ENCODE peak calls at places on chromosomes 2 and 18, in eight cellular contexts. One of them, this sample, is unnamed.

GRCh38 chr2:70670202-70670601 is 97.8 kb downstream of the ADD2 start:
- DNase-seq in AG09319: no peak
- DNase-seq in left ventricle myocardium inferior: no peak
- DNase-seq in PC-9: no peak
- DNase-seq in A549: no peak
- DNase-seq in fibroblast of lung: no peak
- DNase-seq in hepatocyte: no peak
- DNase-seq in esophagus squamous epithelium: no peak
- DNase-seq in this sample: no peak

GRCh38 chr2:84495539-84496146 is 20.7 kb upstream of the DNAH6 start:
- DNase-seq in esophagus squamous epithelium: no peak
- DNase-seq in AG09319: peak
- DNase-seq in hepatocyte: peak
- DNase-seq in PC-9: no peak
- DNase-seq in fibroblast of lung: peak
- DNase-seq in A549: peak
- DNase-seq in left ventricle myocardium inferior: no peak
- DNase-seq in this sample: peak

GRCh38 chr2:241941691-241942301 is 72.3 kb downstream of the RTP5 start:
- DNase-seq in fibroblast of lung: no peak
- DNase-seq in left ventricle myocardium inferior: no peak
- DNase-seq in esophagus squamous epithelium: no peak
- DNase-seq in A549: no peak
- DNase-seq in hepatocyte: no peak
- DNase-seq in AG09319: no peak
- DNase-seq in PC-9: no peak
- DNase-seq in this sample: no peak

GRCh38 chr2:144357623-144358400 is 162.1 kb downstream of the ZEB2 start:
- DNase-seq in fibroblast of lung: peak
- DNase-seq in esophagus squamous epithelium: no peak
- DNase-seq in left ventricle myocardium inferior: no peak
- DNase-seq in A549: peak
- DNase-seq in hepatocyte: peak
- DNase-seq in AG09319: peak
- DNase-seq in PC-9: peak
- DNase-seq in this sample: peak

GRCh38 chr18:10049721-10050120 is 135.9 kb downstream of the VAPA start:
- DNase-seq in A549: no peak
- DNase-seq in hepatocyte: no peak
- DNase-seq in PC-9: no peak
- DNase-seq in fibroblast of lung: no peak
- DNase-seq in AG09319: no peak
- DNase-seq in left ventricle myocardium inferior: no peak
- DNase-seq in esophagus squamous epithelium: no peak
- DNase-seq in this sample: peak

GRCh38 chr2:30230479-30230854 is 867 bp upstream of the LBH start:
- DNase-seq in PC-9: no peak
- DNase-seq in hepatocyte: peak
- DNase-seq in left ventricle myocardium inferior: peak
- DNase-seq in A549: no peak
- DNase-seq in AG09319: no peak
- DNase-seq in esophagus squamous epithelium: no peak
- DNase-seq in fibroblast of lung: peak
- DNase-seq in this sample: no peak

GRCh38 chr2:128264881-128265607 is 53.6 kb downstream of the HS6ST1 start:
- DNase-seq in fibroblast of lung: no peak
- DNase-seq in PC-9: no peak
- DNase-seq in esophagus squamous epithelium: no peak
- DNase-seq in hepatocyte: no peak
- DNase-seq in AG09319: no peak
- DNase-seq in left ventricle myocardium inferior: no peak
- DNase-seq in A549: no peak
- DNase-seq in this sample: no peak

GRCh38 chr18:3256693-3257626 is 5.0 kb upstream of the MYL12B start:
- DNase-seq in PC-9: no peak
- DNase-seq in A549: no peak
- DNase-seq in left ventricle myocardium inferior: no peak
- DNase-seq in fibroblast of lung: peak
- DNase-seq in AG09319: no peak
- DNase-seq in esophagus squamous epithelium: no peak
- DNase-seq in hepatocyte: peak
- DNase-seq in this sample: peak

GRCh38 chr18:62325806-62326645 is 916 bp downstream of the TNFRSF11A start:
- DNase-seq in fibroblast of lung: peak
- DNase-seq in esophagus squamous epithelium: no peak
- DNase-seq in AG09319: no peak
- DNase-seq in hepatocyte: no peak
- DNase-seq in PC-9: no peak
- DNase-seq in A549: peak
- DNase-seq in left ventricle myocardium inferior: no peak
- DNase-seq in this sample: peak

GRCh38 chr2:70988726-70989648 is 5.7 kb downstream of the TEX261 start:
- DNase-seq in fibroblast of lung: no peak
- DNase-seq in esophagus squamous epithelium: no peak
- DNase-seq in left ventricle myocardium inferior: no peak
- DNase-seq in AG09319: no peak
- DNase-seq in A549: no peak
- DNase-seq in hepatocyte: no peak
- DNase-seq in PC-9: no peak
- DNase-seq in this sample: no peak

GRCh38 chr2:203533696-203534471 is 1.2 kb downstream of the RAPH1 start:
- DNase-seq in esophagus squamous epithelium: no peak
- DNase-seq in AG09319: no peak
- DNase-seq in A549: peak
- DNase-seq in fibroblast of lung: peak
- DNase-seq in PC-9: no peak
- DNase-seq in hepatocyte: peak
- DNase-seq in left ventricle myocardium inferior: no peak
- DNase-seq in this sample: peak

GRCh38 chr2:17757321-17757720 is 3.4 kb downstream of the GEN1 start:
- DNase-seq in AG09319: no peak
- DNase-seq in PC-9: no peak
- DNase-seq in fibroblast of lung: peak
- DNase-seq in left ventricle myocardium inferior: no peak
- DNase-seq in hepatocyte: peak
- DNase-seq in esophagus squamous epithelium: no peak
- DNase-seq in A549: no peak
- DNase-seq in this sample: peak

GRCh38 chr2:16235747-16236146 is 295.4 kb downstream of the MYCN start:
- DNase-seq in fibroblast of lung: no peak
- DNase-seq in PC-9: no peak
- DNase-seq in AG09319: no peak
- DNase-seq in esophagus squamous epithelium: no peak
- DNase-seq in hepatocyte: no peak
- DNase-seq in left ventricle myocardium inferior: no peak
- DNase-seq in A549: no peak
- DNase-seq in this sample: no peak

GRCh38 chr18:11956371-11957308 is 24.7 kb upstream of the IMPA2 start:
- DNase-seq in esophagus squamous epithelium: no peak
- DNase-seq in PC-9: no peak
- DNase-seq in AG09319: no peak
- DNase-seq in A549: no peak
- DNase-seq in hepatocyte: peak
- DNase-seq in fibroblast of lung: no peak
- DNase-seq in left ventricle myocardium inferior: no peak
- DNase-seq in this sample: no peak

GRCh38 chr2:134446431-134447091 is 192.7 kb downstream of the MGAT5 start:
- DNase-seq in hepatocyte: no peak
- DNase-seq in fibroblast of lung: peak
- DNase-seq in PC-9: no peak
- DNase-seq in AG09319: no peak
- DNase-seq in A549: no peak
- DNase-seq in esophagus squamous epithelium: no peak
- DNase-seq in left ventricle myocardium inferior: no peak
- DNase-seq in this sample: peak

GRCh38 chr2:24877067-24877466 is 43.0 kb downstream of the ADCY3 start:
- DNase-seq in left ventricle myocardium inferior: no peak
- DNase-seq in PC-9: no peak
- DNase-seq in fibroblast of lung: no peak
- DNase-seq in hepatocyte: no peak
- DNase-seq in AG09319: no peak
- DNase-seq in esophagus squamous epithelium: no peak
- DNase-seq in A549: no peak
- DNase-seq in this sample: no peak

GRCh38 chr2:67854103-67854502 is 208.7 kb downstream of the C1D start:
- DNase-seq in A549: no peak
- DNase-seq in fibroblast of lung: no peak
- DNase-seq in hepatocyte: peak
- DNase-seq in PC-9: no peak
- DNase-seq in left ventricle myocardium inferior: no peak
- DNase-seq in esophagus squamous epithelium: no peak
- DNase-seq in AG09319: no peak
- DNase-seq in this sample: peak

GRCh38 chr2:46171996-46172546 is 125.1 kb upstream of the EPAS1 start:
- DNase-seq in AG09319: no peak
- DNase-seq in PC-9: peak
- DNase-seq in hepatocyte: no peak
- DNase-seq in A549: no peak
- DNase-seq in left ventricle myocardium inferior: no peak
- DNase-seq in fibroblast of lung: no peak
- DNase-seq in esophagus squamous epithelium: no peak
- DNase-seq in this sample: no peak

GRCh38 chr2:237983922-237984321 is 17.1 kb downstream of the UBE2F start:
- DNase-seq in hepatocyte: no peak
- DNase-seq in esophagus squamous epithelium: no peak
- DNase-seq in left ventricle myocardium inferior: no peak
- DNase-seq in fibroblast of lung: no peak
- DNase-seq in PC-9: no peak
- DNase-seq in AG09319: no peak
- DNase-seq in A549: no peak
- DNase-seq in this sample: no peak

GRCh38 chr2:174246944-174247381 is 1.4 kb downstream of the OLA1 start:
- DNase-seq in hepatocyte: no peak
- DNase-seq in fibroblast of lung: no peak
- DNase-seq in AG09319: no peak
- DNase-seq in A549: no peak
- DNase-seq in esophagus squamous epithelium: no peak
- DNase-seq in PC-9: no peak
- DNase-seq in left ventricle myocardium inferior: no peak
- DNase-seq in this sample: no peak

GRCh38 chr2:197207608-197208007 is 103.0 kb downstream of the ANKRD44 start:
- DNase-seq in left ventricle myocardium inferior: no peak
- DNase-seq in A549: no peak
- DNase-seq in esophagus squamous epithelium: no peak
- DNase-seq in PC-9: no peak
- DNase-seq in hepatocyte: no peak
- DNase-seq in AG09319: no peak
- DNase-seq in fibroblast of lung: no peak
- DNase-seq in this sample: no peak

GRCh38 chr2:183214680-183215079 is 90.4 kb downstream of the NUP35 start:
- DNase-seq in AG09319: no peak
- DNase-seq in left ventricle myocardium inferior: no peak
- DNase-seq in hepatocyte: no peak
- DNase-seq in A549: no peak
- DNase-seq in PC-9: no peak
- DNase-seq in fibroblast of lung: no peak
- DNase-seq in esophagus squamous epithelium: no peak
- DNase-seq in this sample: no peak

GRCh38 chr18:21897811-21898210 is 157.2 kb downstream of the MIB1 start:
- DNase-seq in AG09319: no peak
- DNase-seq in hepatocyte: peak
- DNase-seq in A549: peak
- DNase-seq in fibroblast of lung: peak
- DNase-seq in left ventricle myocardium inferior: no peak
- DNase-seq in PC-9: peak
- DNase-seq in esophagus squamous epithelium: no peak
- DNase-seq in this sample: peak

GRCh38 chr2:121043827-121044222 is 241.2 kb downstream of the TFCP2L1 start:
- DNase-seq in fibroblast of lung: no peak
- DNase-seq in PC-9: no peak
- DNase-seq in esophagus squamous epithelium: no peak
- DNase-seq in hepatocyte: no peak
- DNase-seq in A549: no peak
- DNase-seq in AG09319: no peak
- DNase-seq in left ventricle myocardium inferior: no peak
- DNase-seq in this sample: no peak

GRCh38 chr2:121045245-121045644 is 239.8 kb downstream of the TFCP2L1 start:
- DNase-seq in hepatocyte: no peak
- DNase-seq in AG09319: no peak
- DNase-seq in left ventricle myocardium inferior: no peak
- DNase-seq in A549: no peak
- DNase-seq in fibroblast of lung: no peak
- DNase-seq in PC-9: no peak
- DNase-seq in esophagus squamous epithelium: no peak
- DNase-seq in this sample: no peak

GRCh38 chr2:121043061-121043826 is 241.8 kb downstream of the TFCP2L1 start:
- DNase-seq in left ventricle myocardium inferior: no peak
- DNase-seq in fibroblast of lung: no peak
- DNase-seq in PC-9: no peak
- DNase-seq in hepatocyte: no peak
- DNase-seq in A549: no peak
- DNase-seq in esophagus squamous epithelium: no peak
- DNase-seq in AG09319: no peak
- DNase-seq in this sample: no peak

GRCh38 chr2:121046335-121046734 is 238.7 kb downstream of the TFCP2L1 start:
- DNase-seq in hepatocyte: no peak
- DNase-seq in fibroblast of lung: no peak
- DNase-seq in A549: no peak
- DNase-seq in AG09319: no peak
- DNase-seq in left ventricle myocardium inferior: no peak
- DNase-seq in esophagus squamous epithelium: no peak
- DNase-seq in PC-9: no peak
- DNase-seq in this sample: peak

GRCh38 chr2:121044412-121044811 is 240.6 kb downstream of the TFCP2L1 start:
- DNase-seq in left ventricle myocardium inferior: no peak
- DNase-seq in fibroblast of lung: no peak
- DNase-seq in esophagus squamous epithelium: no peak
- DNase-seq in PC-9: no peak
- DNase-seq in hepatocyte: no peak
- DNase-seq in AG09319: no peak
- DNase-seq in A549: no peak
- DNase-seq in this sample: no peak
- TF ChIP-seq CTCF in left ventricle myocardium inferior: no peak
- TF ChIP-seq CTCF in fibroblast of lung: no peak
- TF ChIP-seq CTCF in esophagus squamous epithelium: no peak
- TF ChIP-seq CTCF in PC-9: peak
- TF ChIP-seq CTCF in hepatocyte: no peak
- TF ChIP-seq CTCF in AG09319: peak
- TF ChIP-seq CTCF in A549: no peak
- TF ChIP-seq CTCF in this sample: no peak

GRCh38 chr18:27685807-27686412 is 491.0 kb downstream of the CDH2 start:
- DNase-seq in fibroblast of lung: peak
- DNase-seq in esophagus squamous epithelium: no peak
- DNase-seq in hepatocyte: peak
- DNase-seq in PC-9: no peak
- DNase-seq in AG09319: peak
- DNase-seq in left ventricle myocardium inferior: no peak
- DNase-seq in A549: peak
- DNase-seq in this sample: peak
- TF ChIP-seq CTCF in fibroblast of lung: peak
- TF ChIP-seq CTCF in esophagus squamous epithelium: no peak
- TF ChIP-seq CTCF in hepatocyte: peak
- TF ChIP-seq CTCF in PC-9: peak
- TF ChIP-seq CTCF in AG09319: peak
- TF ChIP-seq CTCF in left ventricle myocardium inferior: peak
- TF ChIP-seq CTCF in A549: peak
- TF ChIP-seq CTCF in this sample: peak

GRCh38 chr2:161414385-161415040 is 1.6 kb upstream of the TBR1 start:
- DNase-seq in hepatocyte: peak
- DNase-seq in AG09319: no peak
- DNase-seq in PC-9: peak
- DNase-seq in left ventricle myocardium inferior: no peak
- DNase-seq in fibroblast of lung: peak
- DNase-seq in A549: peak
- DNase-seq in esophagus squamous epithelium: no peak
- DNase-seq in this sample: peak
- TF ChIP-seq CTCF in hepatocyte: no peak
- TF ChIP-seq CTCF in AG09319: peak
- TF ChIP-seq CTCF in PC-9: no peak
- TF ChIP-seq CTCF in left ventricle myocardium inferior: no peak
- TF ChIP-seq CTCF in fibroblast of lung: no peak
- TF ChIP-seq CTCF in A549: no peak
- TF ChIP-seq CTCF in esophagus squamous epithelium: no peak
- TF ChIP-seq CTCF in this sample: peak

GRCh38 chr2:190180313-190181065 is 118.0 kb upstream of the MSTN start:
- DNase-seq in PC-9: peak
- DNase-seq in A549: peak
- DNase-seq in left ventricle myocardium inferior: peak
- DNase-seq in esophagus squamous epithelium: no peak
- DNase-seq in fibroblast of lung: peak
- DNase-seq in hepatocyte: peak
- DNase-seq in AG09319: no peak
- DNase-seq in this sample: peak
- TF ChIP-seq CTCF in PC-9: peak
- TF ChIP-seq CTCF in A549: peak
- TF ChIP-seq CTCF in left ventricle myocardium inferior: peak
- TF ChIP-seq CTCF in esophagus squamous epithelium: peak
- TF ChIP-seq CTCF in fibroblast of lung: peak
- TF ChIP-seq CTCF in hepatocyte: peak
- TF ChIP-seq CTCF in AG09319: peak
- TF ChIP-seq CTCF in this sample: peak

This sample was measured in AG10803.